ENCODE peak calls at places on chromosomes 5 and 9, in six cellular contexts. F, O, H, Z, I and A are unnamed samples.

GRCh38 chr9:83598487-83598886 is 24.5 kb upstream of the IDNK start:
- DNase-seq in F (no peak), O (no peak), H (no peak), Z (no peak), I (no peak), A (no peak)

GRCh38 chr5:110321117-110321516 is 405.4 kb downstream of the TMEM232 start:
- DNase-seq in F (no peak), O (no peak), H (no peak), Z (no peak), I (no peak), A (no peak)

GRCh38 chr5:133697536-133698258 is 85.4 kb upstream of the FSTL4 start:
- DNase-seq in F (no peak), O (peak), H (no peak), Z (no peak), I (peak), A (no peak)

GRCh38 chr5:170313344-170313743 is 15.8 kb upstream of the LCP2 start:
- DNase-seq in F (no peak), O (no peak), H (no peak), Z (no peak), I (no peak), A (no peak)

GRCh38 chr5:61866930-61867329 is 439.1 kb upstream of the KIF2A start:
- DNase-seq in F (peak), O (no peak), H (peak), Z (no peak), I (no peak), A (peak)

GRCh38 chr9:37037744-37038640 is 3.9 kb upstream of the PAX5 start:
- DNase-seq in F (no peak), O (no peak), H (no peak), Z (no peak), I (no peak), A (no peak)

GRCh38 chr9:91727316-91727861 is 222.6 kb downstream of the ROR2 start:
- DNase-seq in F (peak), O (no peak), H (peak), Z (no peak), I (no peak), A (peak)

GRCh38 chr5:94288937-94289336 is 329.5 kb downstream of the KIAA0825 start:
- DNase-seq in F (no peak), O (no peak), H (no peak), Z (no peak), I (no peak), A (peak)

GRCh38 chr9:116870566-116870965 is 183.5 kb downstream of the TRIM32 start:
- DNase-seq in F (peak), O (no peak), H (peak), Z (no peak), I (no peak), A (no peak)

GRCh38 chr5:134143431-134143830 is 28.9 kb downstream of the TCF7 start:
- DNase-seq in F (no peak), O (peak), H (no peak), Z (no peak), I (peak), A (no peak)

GRCh38 chr5:119315516-119315949 is 40.3 kb upstream of the TNFAIP8 start:
- DNase-seq in F (peak), O (no peak), H (no peak), Z (no peak), I (no peak), A (no peak)

GRCh38 chr5:174581483-174581882 is 142.9 kb upstream of the MSX2 start:
- DNase-seq in F (peak), O (peak), H (no peak), Z (no peak), I (no peak), A (peak)

GRCh38 chr5:168734657-168735344 is 155.6 kb upstream of the PANK3 start:
- DNase-seq in F (no peak), O (no peak), H (no peak), Z (peak), I (peak), A (no peak)

GRCh38 chr5:179558912-179559279 is 8.5 kb downstream of the RUFY1 start:
- DNase-seq in F (peak), O (peak), H (no peak), Z (no peak), I (no peak), A (no peak)

GRCh38 chr5:151696470-151697061 is 9.9 kb upstream of the SPARC start:
- DNase-seq in F (no peak), O (no peak), H (no peak), Z (no peak), I (peak), A (peak)
- TF ChIP-seq POLR2A in F (no peak), O (no peak), H (no peak), Z (no peak), I (no peak), A (peak)

GRCh38 chr9:34610434-34611206 is 1.3 kb downstream of the RPP25L start:
- DNase-seq in F (no peak), O (no peak), H (no peak), Z (no peak), I (no peak), A (no peak)

GRCh38 chr9:34611251-34611810 is 566 bp downstream of the RPP25L start:
- DNase-seq in F (no peak), O (no peak), H (no peak), Z (no peak), I (peak), A (no peak)

GRCh38 chr9:34615132-34615531 is 3.2 kb upstream of the RPP25L start:
- DNase-seq in F (no peak), O (no peak), H (no peak), Z (no peak), I (no peak), A (no peak)

GRCh38 chr9:34612788-34613390 is 992 bp upstream of the RPP25L start:
- DNase-seq in F (peak), O (peak), H (peak), Z (no peak), I (peak), A (no peak)

DNA sequence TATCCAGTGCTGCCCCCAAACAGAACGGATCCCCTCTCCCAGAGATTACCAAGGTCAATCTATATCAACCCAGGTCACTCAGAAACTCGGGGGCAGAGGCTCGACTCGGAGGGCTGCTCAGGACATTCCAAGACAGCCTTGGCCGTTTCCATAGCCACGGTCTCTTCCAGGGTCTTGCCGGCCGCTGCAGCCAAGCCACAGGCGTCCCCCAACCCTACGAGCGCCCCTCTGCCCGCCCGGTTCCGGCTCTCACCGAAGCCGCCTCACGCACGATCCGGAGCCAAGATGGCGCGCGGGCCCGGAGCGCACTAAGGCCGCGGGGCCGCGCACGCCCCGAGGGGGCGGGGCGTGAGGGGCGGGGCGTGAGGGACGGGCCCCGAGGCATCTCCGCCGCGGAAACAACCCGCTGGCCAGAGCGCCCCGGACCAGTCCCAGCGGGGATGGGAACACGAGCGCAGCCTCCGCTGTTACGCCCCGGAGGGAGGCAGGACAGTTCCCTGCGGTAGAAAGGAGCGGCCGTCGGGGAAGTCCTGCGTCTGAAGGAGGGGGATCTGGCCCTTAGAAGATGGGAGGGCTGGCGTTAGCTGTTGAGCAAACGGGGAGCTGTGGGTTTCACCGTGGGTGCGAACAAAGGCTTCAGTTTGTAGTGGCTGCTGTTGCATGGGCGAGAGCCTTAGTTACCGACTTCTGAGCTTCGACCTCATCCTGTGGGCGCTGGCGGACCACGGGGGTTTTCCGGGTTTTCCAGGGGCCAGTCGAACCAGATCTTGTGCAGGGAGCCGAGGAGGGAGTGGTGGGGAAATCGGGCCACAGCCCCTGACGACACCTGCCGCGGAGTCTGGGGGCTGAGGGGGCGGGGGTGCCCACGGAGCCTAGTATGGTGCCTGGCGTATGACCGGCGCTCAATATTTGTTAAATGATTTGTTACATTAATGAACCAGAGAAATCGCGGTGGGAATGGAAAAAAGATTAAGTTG is at the start of gene RPP25L:
- DNase-seq in F (peak), O (peak), H (peak), Z (peak), I (peak), A (peak)
- TF ChIP-seq POLR2A in F (peak), O (no peak), H (peak), Z (peak), I (peak), A (peak)

DNA sequence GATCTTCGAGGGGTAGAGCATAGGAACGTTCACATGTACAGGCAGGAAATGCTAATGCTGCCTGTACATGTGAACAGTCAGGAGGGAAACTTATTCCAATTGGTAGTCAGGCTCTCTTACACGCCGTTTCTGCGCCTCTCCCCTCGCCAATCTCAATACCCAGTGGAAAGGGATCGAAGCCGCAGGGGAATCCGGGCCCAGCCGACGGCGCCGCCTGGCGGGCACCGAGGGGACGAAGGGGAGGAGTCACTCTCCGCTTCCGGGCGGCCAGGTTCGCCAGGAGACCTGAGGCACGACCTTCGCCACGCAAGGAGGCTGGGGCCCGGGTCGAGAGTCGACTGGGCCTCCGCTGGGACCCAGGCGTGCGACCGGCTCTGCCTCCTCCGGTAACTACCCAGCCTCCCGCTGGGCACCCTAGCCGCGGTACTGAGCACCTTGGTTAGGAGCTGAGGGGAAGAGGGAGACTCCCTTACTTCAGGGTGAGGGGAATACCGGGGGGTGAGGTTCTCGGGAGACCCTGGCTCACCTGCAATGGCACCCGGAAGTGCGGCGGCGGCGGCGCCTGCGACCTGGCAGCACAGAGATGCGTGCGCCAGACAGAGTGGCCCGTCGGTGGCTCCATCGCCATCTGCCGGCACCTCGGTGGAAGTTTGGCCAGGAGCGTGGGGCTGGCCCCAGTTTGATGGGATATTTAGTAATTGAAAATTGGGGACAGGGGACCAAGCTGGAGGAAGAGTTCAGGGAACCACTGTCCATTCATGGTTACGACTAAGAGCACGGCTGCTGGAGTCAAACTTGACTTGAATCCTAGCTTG is at the start of gene PIGO:
- DNase-seq in F (peak), O (peak), H (peak), Z (peak), I (peak), A (peak)
- TF ChIP-seq POLR2A in F (peak), O (no peak), H (no peak), Z (peak), I (no peak), A (no peak)

DNA sequence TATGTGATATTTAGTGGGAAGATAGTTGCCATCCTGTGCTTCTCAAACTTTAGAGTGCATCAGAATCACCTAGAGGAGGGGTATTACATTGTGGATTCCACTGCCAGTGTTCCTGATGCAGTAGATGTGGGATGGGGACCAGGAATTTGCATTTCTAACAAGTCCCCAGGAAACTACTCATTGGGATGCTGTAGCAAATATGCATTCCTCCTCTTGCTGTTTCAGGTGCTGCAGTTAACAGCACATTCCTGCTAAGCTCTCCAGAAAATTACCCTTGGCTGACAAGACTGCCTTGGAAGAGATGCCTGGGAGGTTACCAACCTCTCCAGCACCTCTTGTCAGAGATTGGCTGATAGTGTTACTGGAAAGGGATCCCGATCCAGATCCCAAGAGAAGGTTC is 270.5 kb downstream of the OSTF1 start:
- DNase-seq in F (no peak), O (no peak), H (no peak), Z (no peak), I (no peak), A (no peak)
- TF ChIP-seq POLR2A in F (no peak), O (no peak), H (no peak), Z (no peak), I (no peak), A (no peak)

DNA sequence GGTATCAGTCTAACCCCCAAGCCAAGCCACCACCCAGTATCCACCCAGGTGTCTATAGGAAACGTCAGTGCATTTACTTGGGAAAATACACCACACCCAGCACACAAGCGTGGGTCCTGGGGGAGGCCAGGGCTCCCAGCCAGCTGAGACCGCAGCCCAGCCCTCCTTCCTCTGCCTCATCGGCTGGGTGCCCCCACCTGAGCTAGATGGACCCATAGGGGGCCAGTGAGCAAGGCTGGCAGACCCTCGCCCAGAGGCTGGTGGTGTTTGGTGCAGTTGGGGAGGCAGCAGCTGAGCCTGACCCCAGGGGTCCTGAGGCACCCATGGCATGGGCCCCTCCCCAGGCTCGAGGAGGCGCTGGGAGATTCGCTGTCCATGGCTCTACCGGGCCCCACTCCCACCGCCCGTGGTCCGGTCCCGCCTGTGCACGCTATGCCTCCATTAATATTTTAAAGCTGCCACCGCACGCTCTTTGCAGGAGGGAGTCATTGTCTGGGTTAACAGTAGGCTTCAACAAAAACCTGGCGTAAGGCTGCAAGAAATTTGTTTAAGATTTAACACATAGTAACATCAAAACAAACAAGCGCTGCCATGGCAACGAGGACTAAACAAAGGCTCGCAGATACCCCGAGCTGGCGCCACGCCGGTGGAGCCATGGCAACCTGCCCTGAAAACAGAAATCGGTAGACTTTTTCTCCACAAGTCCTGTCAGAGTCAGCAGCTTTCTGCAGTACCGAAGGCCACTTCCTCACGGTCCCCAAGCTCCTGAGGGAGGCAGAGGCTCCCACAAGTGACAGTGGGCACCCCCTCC is 20.6 kb downstream of the TPPP start:
- DNase-seq in F (peak), O (peak), H (no peak), Z (no peak), I (peak), A (peak)
- TF ChIP-seq POLR2A in F (no peak), O (no peak), H (no peak), Z (no peak), I (no peak), A (no peak)

GRCh38 chr5:95619096-95619495 is 791 bp upstream of the GPR150 start:
- DNase-seq in F (no peak), O (no peak), H (no peak), Z (no peak), I (no peak), A (no peak)

GRCh38 chr5:95619518-95620029 is 313 bp upstream of the GPR150 start:
- DNase-seq in F (no peak), O (no peak), H (no peak), Z (no peak), I (no peak), A (no peak)

GRCh38 chr5:95621839-95622629 is 2.1 kb downstream of the GPR150 start:
- DNase-seq in F (no peak), O (no peak), H (no peak), Z (no peak), I (no peak), A (no peak)

GRCh38 chr5:95620870-95621838 is 1.3 kb downstream of the GPR150 start:
- DNase-seq in F (peak), O (peak), H (no peak), Z (no peak), I (no peak), A (no peak)

GRCh38 chr5:95620030-95620869 is at the start of gene GPR150:
- DNase-seq in F (peak), O (peak), H (no peak), Z (no peak), I (peak), A (no peak)
- TF ChIP-seq POLR2A in F (peak), O (no peak), H (no peak), Z (no peak), I (no peak), A (no peak)

GRCh38 chr5:14503681-14504331 is 77.8 kb upstream of the OTULINL start:
- DNase-seq in F (no peak), O (no peak), H (no peak), Z (no peak), I (no peak), A (no peak)
- TF ChIP-seq POLR2A in F (no peak), O (no peak), H (no peak), Z (no peak), I (no peak), A (no peak)

GRCh38 chr5:33241826-33242225 is 198.9 kb upstream of the TARS1 start:
- DNase-seq in F (no peak), O (no peak), H (no peak), Z (no peak), I (no peak), A (no peak)
- TF ChIP-seq POLR2A in F (no peak), O (no peak), H (no peak), Z (no peak), I (no peak), A (no peak)